ENCODE peak calls at places on chromosome 6, in five cellular contexts. N is K562, Q is HepG2, F is GM12878, K is H1. D is an unnamed sample.

GRCh38 chr6:36759177-36759757 is 61.6 kb downstream of the RAB44 start:
- DNase-seq in N (peak), K (peak), F (no peak), Q (peak), D (peak)

GRCh38 chr6:55922406-55922805 is 47.0 kb upstream of the BMP5 start:
- DNase-seq in Q (no peak), K (no peak), N (no peak), F (no peak), D (no peak)

GRCh38 chr6:150622941-150623874 is 23.5 kb downstream of the PLEKHG1 start:
- DNase-seq in K (no peak), N (no peak), Q (no peak), F (peak), D (no peak)

GRCh38 chr6:79353226-79353625 is 118.7 kb upstream of the HMGN3 start:
- DNase-seq in F (no peak), K (no peak), Q (no peak), N (no peak), D (no peak)

GRCh38 chr6:5011346-5011745 is 7.5 kb upstream of the RPP40 start:
- DNase-seq in F (no peak), Q (no peak), K (no peak), N (no peak), D (no peak)

GRCh38 chr6:148768646-148769270 is 21.9 kb downstream of the UST start:
- DNase-seq in F (no peak), K (no peak), Q (no peak), N (no peak), D (no peak)

GRCh38 chr6:128455959-128456358 is 64.4 kb downstream of the PTPRK start:
- DNase-seq in F (no peak), K (no peak), N (no peak), Q (no peak), D (no peak)

GRCh38 chr6:118725944-118726343 is 74.6 kb upstream of the CEP85L start:
- DNase-seq in N (no peak), K (no peak), F (no peak), Q (no peak), D (no peak)

GRCh38 chr6:130116273-130116672 is 97.9 kb downstream of the L3MBTL3 start:
- DNase-seq in K (no peak), F (no peak), N (no peak), Q (no peak), D (no peak)

GRCh38 chr6:46964716-46965519 is 43.2 kb upstream of the ADGRF5 start:
- DNase-seq in K (no peak), N (no peak), Q (no peak), F (no peak), D (no peak)

GRCh38 chr6:73586416-73586974 is 65.7 kb upstream of the EEF1A1 start:
- DNase-seq in Q (no peak), N (no peak), K (no peak), F (peak), D (no peak)

GRCh38 chr6:150142657-150143501 is at the start of gene PPP1R14C:
- DNase-seq in F (no peak), Q (no peak), N (peak), K (peak), D (peak)

GRCh38 chr6:66161546-66162108 is 454.6 kb upstream of the EYS start:
- DNase-seq in F (no peak), Q (no peak), N (no peak), K (no peak), D (no peak)

GRCh38 chr6:138601128-138601527 is 101.8 kb upstream of the NHSL1 start:
- DNase-seq in K (no peak), N (no peak), F (no peak), Q (no peak), D (no peak)

GRCh38 chr6:105553174-105553573 is 150.3 kb upstream of the PREP start:
- DNase-seq in Q (no peak), F (no peak), K (no peak), N (no peak), D (no peak)

GRCh38 chr6:146297815-146298214 is 245.8 kb upstream of the RAB32 start:
- DNase-seq in K (no peak), F (no peak), N (no peak), Q (no peak), D (no peak)

GRCh38 chr6:108897371-108897770 is 49.1 kb downstream of the ARMC2 start:
- DNase-seq in K (no peak), F (no peak), Q (no peak), N (no peak), D (no peak)

GRCh38 chr6:767755-768512 is 75.0 kb upstream of the EXOC2 start:
- DNase-seq in F (no peak), K (no peak), N (no peak), Q (no peak), D (no peak)

GRCh38 chr6:159037746-159038290 is 7.0 kb downstream of the TAGAP start:
- DNase-seq in Q (no peak), F (no peak), N (no peak), K (no peak), D (no peak)

GRCh38 chr6:144696610-144697376 is 411.7 kb downstream of the UTRN start:
- DNase-seq in N (no peak), Q (no peak), F (no peak), K (no peak), D (no peak)

GRCh38 chr6:124958149-124958548 is 4.1 kb upstream of the RNF217 start:
- DNase-seq in N (no peak), Q (no peak), K (no peak), F (no peak), D (no peak)

GRCh38 chr6:124955108-124955851 is 7.0 kb upstream of the RNF217 start:
- DNase-seq in N (peak), K (no peak), F (no peak), Q (no peak), D (no peak)

GRCh38 chr6:124953808-124954207 is 8.4 kb upstream of the RNF217 start:
- DNase-seq in K (no peak), N (no peak), Q (no peak), F (no peak), D (no peak)

GRCh38 chr6:124958759-124959354 is 3.4 kb upstream of the RNF217 start:
- DNase-seq in F (no peak), N (no peak), Q (no peak), K (no peak), D (no peak)

DNA sequence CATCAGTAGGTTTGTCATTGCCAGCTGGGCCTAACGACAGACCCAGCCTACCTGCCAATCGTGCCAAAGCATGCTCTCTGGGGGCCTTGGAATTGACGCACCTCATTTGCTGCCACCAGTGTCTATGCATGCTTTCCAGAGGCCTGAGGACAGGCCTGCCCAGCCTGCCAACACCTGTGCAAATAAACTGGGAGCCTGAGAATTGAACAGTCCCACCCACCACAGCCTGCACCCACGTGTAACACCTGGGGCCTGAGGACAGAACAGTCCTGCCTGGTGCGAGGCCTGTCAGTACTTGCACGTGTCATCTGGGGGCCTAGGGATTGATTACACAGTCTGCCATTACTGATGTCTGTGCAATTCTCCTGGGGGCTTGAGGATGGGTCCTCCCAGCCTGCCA is 6.2 kb upstream of the RNF217 start:
- DNase-seq in F (no peak), Q (no peak), N (no peak), K (no peak), D (no peak)
- TF ChIP-seq ATF2 in F (no peak), Q (no peak), N (no peak), K (no peak), D (no peak)

GRCh38 chr6:43128926-43129325 is 42.1 kb upstream of the SRF start:
- DNase-seq in Q (no peak), K (no peak), N (peak), F (no peak), D (no peak)

GRCh38 chr6:43125555-43125954 is 45.5 kb upstream of the SRF start:
- DNase-seq in Q (no peak), N (no peak), K (no peak), F (no peak), D (no peak)

GRCh38 chr6:43127180-43127579 is 43.9 kb upstream of the SRF start:
- DNase-seq in N (no peak), K (no peak), Q (no peak), F (no peak), D (no peak)

GRCh38 chr6:43125119-43125518 is 46.0 kb upstream of the SRF start:
- DNase-seq in Q (peak), N (no peak), F (no peak), K (no peak), D (no peak)

DNA sequence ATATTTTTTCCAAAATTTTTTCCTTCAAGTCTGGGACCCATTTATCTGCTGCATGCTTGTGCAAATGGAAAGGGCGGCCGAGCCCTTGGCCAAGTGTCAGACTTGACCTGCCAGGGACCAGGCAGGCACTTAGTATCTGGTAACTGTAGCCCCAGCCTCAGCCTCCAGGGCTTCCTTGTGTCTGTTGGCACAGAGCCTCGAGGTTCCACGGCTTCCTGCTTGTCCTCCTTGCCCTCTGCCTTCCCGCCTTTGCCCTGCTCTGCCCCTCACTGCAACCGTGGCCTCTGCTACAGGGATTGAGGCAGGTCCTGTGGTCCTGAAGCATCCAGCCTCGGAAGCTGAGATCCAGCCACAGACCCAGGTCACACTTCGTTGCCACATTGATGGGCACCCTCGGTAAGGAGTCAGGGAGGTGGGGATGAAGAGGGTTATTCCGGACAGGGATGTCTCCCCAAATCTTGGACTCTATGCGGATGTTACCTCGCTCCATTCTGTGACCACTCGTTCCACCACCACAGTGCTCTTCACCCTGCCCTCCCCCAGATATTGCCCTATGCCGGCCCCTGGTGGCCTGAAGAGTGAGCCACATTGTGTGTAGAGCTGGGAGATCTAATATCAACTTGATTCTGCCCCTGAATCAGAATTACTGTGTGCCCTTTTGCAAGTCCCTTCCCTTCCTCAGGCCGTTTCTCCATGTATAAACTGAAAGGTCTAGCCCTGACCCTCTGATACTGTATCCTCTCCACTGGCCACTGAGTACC is 41.5 kb upstream of the SRF start:
- DNase-seq in N (peak), F (no peak), K (peak), Q (peak), D (peak)
- TF ChIP-seq ATF2 in N (no peak), F (no peak), K (no peak), Q (no peak), D (no peak)

GRCh38 chr6:18392346-18392877 is 5.3 kb downstream of the RNF144B start:
- DNase-seq in Q (no peak), F (no peak), K (no peak), N (no peak), D (no peak)

GRCh38 chr6:18395851-18396187 is 8.7 kb downstream of the RNF144B start:
- DNase-seq in F (no peak), K (no peak), Q (no peak), N (no peak), D (no peak)

GRCh38 chr6:18391018-18391417 is 3.9 kb downstream of the RNF144B start:
- DNase-seq in K (no peak), Q (no peak), N (no peak), F (no peak), D (no peak)

GRCh38 chr6:18397701-18398100 is 10.6 kb downstream of the RNF144B start:
- DNase-seq in K (no peak), Q (no peak), F (no peak), N (no peak), D (no peak)

GRCh38 chr6:18395177-18395850 is 8.2 kb downstream of the RNF144B start:
- DNase-seq in Q (no peak), N (no peak), K (peak), F (no peak), D (peak)
- TF ChIP-seq ATF2 in Q (no peak), N (no peak), K (no peak), F (no peak), D (no peak)

DNA sequence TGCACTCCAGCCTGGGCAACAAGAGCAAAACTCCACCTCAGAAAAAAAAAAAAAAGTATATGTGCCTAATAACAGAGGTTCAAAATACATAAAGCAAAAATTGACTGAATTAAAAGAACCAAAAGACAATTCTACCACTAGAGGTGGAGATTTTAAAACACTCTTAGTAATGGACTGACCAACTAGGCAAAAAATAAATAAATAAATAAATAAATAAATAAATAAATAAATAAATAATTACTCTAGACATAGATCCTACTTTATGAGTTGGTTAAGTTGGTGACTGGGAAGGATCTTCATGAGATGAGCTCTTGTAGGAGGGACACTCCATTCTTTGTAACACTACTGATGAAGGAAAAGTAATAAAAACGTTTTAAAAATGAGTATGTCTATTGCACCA is 113.9 kb downstream of the SGK1 start:
- DNase-seq in F (no peak), Q (no peak), K (no peak), N (no peak), D (no peak)
- TF ChIP-seq ATF2 in F (no peak), Q (no peak), K (no peak), N (no peak), D (no peak)

GRCh38 chr6:133646021-133646682 is 242.8 kb upstream of the TCF21 start:
- DNase-seq in Q (no peak), F (no peak), N (no peak), K (no peak), D (no peak)
- TF ChIP-seq ATF2 in Q (no peak), F (no peak), N (no peak), K (no peak), D (no peak)